ENCODE peak calls at places on chromosomes 12 and 14, in nine cellular contexts. One of them, this sample, is unnamed. For H3K9me3, the result is how much of the 10 kb centered on the place peaks cover.

GRCh38 chr12:2339022-2339431 is 286.2 kb downstream of the CACNA1C start:
- DNase-seq in H1: no peak
- DNase-seq in sigmoid colon: no peak
- DNase-seq in tibial nerve: no peak
- DNase-seq in suprapubic skin: no peak
- DNase-seq in transverse colon: peak
- DNase-seq in upper lobe of left lung: no peak
- DNase-seq in A549: peak
- DNase-seq in ovary: no peak
- DNase-seq in this sample: no peak

GRCh38 chr14:39102265-39102968 is 618 bp downstream of the SEC23A start:
- DNase-seq in A549: peak
- DNase-seq in sigmoid colon: no peak
- DNase-seq in suprapubic skin: no peak
- DNase-seq in upper lobe of left lung: no peak
- DNase-seq in tibial nerve: no peak
- DNase-seq in transverse colon: peak
- DNase-seq in ovary: no peak
- DNase-seq in H1: no peak
- DNase-seq in this sample: peak

GRCh38 chr12:109461846-109462766 is 15.0 kb downstream of the KCTD10 start:
- DNase-seq in ovary: peak
- DNase-seq in sigmoid colon: peak
- DNase-seq in A549: peak
- DNase-seq in H1: no peak
- DNase-seq in suprapubic skin: peak
- DNase-seq in upper lobe of left lung: no peak
- DNase-seq in transverse colon: peak
- DNase-seq in tibial nerve: peak
- DNase-seq in this sample: peak

GRCh38 chr12:30314506-30315100 is 381.1 kb downstream of the IPO8 start:
- DNase-seq in upper lobe of left lung: no peak
- DNase-seq in ovary: no peak
- DNase-seq in transverse colon: no peak
- DNase-seq in suprapubic skin: no peak
- DNase-seq in sigmoid colon: no peak
- DNase-seq in A549: no peak
- DNase-seq in H1: no peak
- DNase-seq in tibial nerve: no peak
- DNase-seq in this sample: no peak

GRCh38 chr14:54435500-54435981 is 5.6 kb downstream of the CNIH1 start:
- DNase-seq in A549: no peak
- DNase-seq in transverse colon: no peak
- DNase-seq in suprapubic skin: no peak
- DNase-seq in tibial nerve: no peak
- DNase-seq in sigmoid colon: no peak
- DNase-seq in H1: no peak
- DNase-seq in upper lobe of left lung: no peak
- DNase-seq in ovary: no peak
- DNase-seq in this sample: no peak

GRCh38 chr12:43655586-43655985 is 103.0 kb downstream of the PUS7L start:
- DNase-seq in sigmoid colon: no peak
- DNase-seq in H1: no peak
- DNase-seq in suprapubic skin: no peak
- DNase-seq in transverse colon: no peak
- DNase-seq in upper lobe of left lung: no peak
- DNase-seq in tibial nerve: no peak
- DNase-seq in ovary: no peak
- DNase-seq in A549: no peak
- DNase-seq in this sample: no peak

GRCh38 chr14:88363624-88364023 is 21.8 kb upstream of the SPATA7 start:
- DNase-seq in A549: no peak
- DNase-seq in H1: no peak
- DNase-seq in suprapubic skin: no peak
- DNase-seq in tibial nerve: no peak
- DNase-seq in ovary: no peak
- DNase-seq in sigmoid colon: no peak
- DNase-seq in transverse colon: no peak
- DNase-seq in upper lobe of left lung: no peak
- DNase-seq in this sample: no peak

GRCh38 chr14:64464695-64465094 is 604 bp upstream of the AKAP5 start:
- DNase-seq in H1: no peak
- DNase-seq in sigmoid colon: no peak
- DNase-seq in ovary: no peak
- DNase-seq in transverse colon: no peak
- DNase-seq in A549: no peak
- DNase-seq in tibial nerve: no peak
- DNase-seq in upper lobe of left lung: no peak
- DNase-seq in suprapubic skin: no peak
- DNase-seq in this sample: no peak

GRCh38 chr12:113368331-113368730 is 9.9 kb downstream of the PLBD2 start:
- DNase-seq in ovary: no peak
- DNase-seq in upper lobe of left lung: no peak
- DNase-seq in tibial nerve: no peak
- DNase-seq in A549: no peak
- DNase-seq in sigmoid colon: no peak
- DNase-seq in H1: no peak
- DNase-seq in suprapubic skin: no peak
- DNase-seq in transverse colon: no peak
- DNase-seq in this sample: no peak

GRCh38 chr12:38886064-38886463 is 19.3 kb downstream of the CPNE8 start:
- DNase-seq in upper lobe of left lung: no peak
- DNase-seq in ovary: no peak
- DNase-seq in sigmoid colon: no peak
- DNase-seq in tibial nerve: no peak
- DNase-seq in transverse colon: peak
- DNase-seq in A549: peak
- DNase-seq in suprapubic skin: no peak
- DNase-seq in H1: no peak
- DNase-seq in this sample: peak

GRCh38 chr12:31001581-31002360 is 71.9 kb upstream of the DDX11 start:
- DNase-seq in sigmoid colon: peak
- DNase-seq in H1: no peak
- DNase-seq in suprapubic skin: no peak
- DNase-seq in transverse colon: no peak
- DNase-seq in ovary: no peak
- DNase-seq in upper lobe of left lung: no peak
- DNase-seq in tibial nerve: no peak
- DNase-seq in A549: no peak
- DNase-seq in this sample: no peak

GRCh38 chr12:67794151-67794550 is 145.6 kb downstream of the DYRK2 start:
- DNase-seq in suprapubic skin: no peak
- DNase-seq in H1: no peak
- DNase-seq in ovary: no peak
- DNase-seq in tibial nerve: no peak
- DNase-seq in transverse colon: no peak
- DNase-seq in upper lobe of left lung: no peak
- DNase-seq in sigmoid colon: no peak
- DNase-seq in A549: no peak
- DNase-seq in this sample: no peak

GRCh38 chr12:57603758-57604453 is 718 bp upstream of the DTX3 start:
- DNase-seq in tibial nerve: no peak
- DNase-seq in H1: no peak
- DNase-seq in ovary: peak
- DNase-seq in suprapubic skin: no peak
- DNase-seq in transverse colon: peak
- DNase-seq in upper lobe of left lung: no peak
- DNase-seq in sigmoid colon: peak
- DNase-seq in A549: no peak
- DNase-seq in this sample: no peak

GRCh38 chr12:10739157-10740118 is 16.3 kb upstream of the YBX3 start:
- DNase-seq in tibial nerve: no peak
- DNase-seq in H1: no peak
- DNase-seq in sigmoid colon: no peak
- DNase-seq in suprapubic skin: no peak
- DNase-seq in ovary: no peak
- DNase-seq in transverse colon: no peak
- DNase-seq in upper lobe of left lung: no peak
- DNase-seq in A549: no peak
- DNase-seq in this sample: no peak

GRCh38 chr14:34064349-34064748 is 113.5 kb upstream of the EGLN3 start:
- DNase-seq in suprapubic skin: no peak
- DNase-seq in sigmoid colon: peak
- DNase-seq in ovary: peak
- DNase-seq in upper lobe of left lung: no peak
- DNase-seq in tibial nerve: peak
- DNase-seq in H1: no peak
- DNase-seq in transverse colon: peak
- DNase-seq in A549: no peak
- DNase-seq in this sample: peak

GRCh38 chr14:77040309-77040994 is 11.9 kb upstream of the IRF2BPL start:
- DNase-seq in transverse colon: peak
- DNase-seq in A549: peak
- DNase-seq in ovary: peak
- DNase-seq in H1: no peak
- DNase-seq in upper lobe of left lung: peak
- DNase-seq in suprapubic skin: peak
- DNase-seq in tibial nerve: peak
- DNase-seq in sigmoid colon: peak
- DNase-seq in this sample: peak
- TF ChIP-seq POLR2A in transverse colon: no peak
- TF ChIP-seq POLR2A in A549: no peak
- TF ChIP-seq POLR2A in ovary: no peak
- TF ChIP-seq POLR2A in H1: no peak
- TF ChIP-seq POLR2A in upper lobe of left lung: peak
- TF ChIP-seq POLR2A in suprapubic skin: no peak
- TF ChIP-seq POLR2A in tibial nerve: no peak
- TF ChIP-seq POLR2A in sigmoid colon: no peak
- TF ChIP-seq POLR2A in this sample: no peak

GRCh38 chr14:26383286-26383685 is 214.5 kb downstream of the NOVA1 start:
- DNase-seq in A549: no peak
- DNase-seq in transverse colon: no peak
- DNase-seq in ovary: no peak
- DNase-seq in sigmoid colon: no peak
- DNase-seq in suprapubic skin: no peak
- DNase-seq in tibial nerve: no peak
- DNase-seq in upper lobe of left lung: no peak
- DNase-seq in H1: no peak
- DNase-seq in this sample: no peak
- H3K9me3 ChIP-seq in A549: under half
- H3K9me3 ChIP-seq in transverse colon: under half
- H3K9me3 ChIP-seq in ovary: under half
- H3K9me3 ChIP-seq in sigmoid colon: under half
- H3K9me3 ChIP-seq in suprapubic skin: under half
- H3K9me3 ChIP-seq in tibial nerve: under half
- H3K9me3 ChIP-seq in upper lobe of left lung: under half
- H3K9me3 ChIP-seq in H1: under half
- H3K9me3 ChIP-seq in this sample: under half

GRCh38 chr14:22610931-22611330 is 12.8 kb downstream of the ABHD4 start:
- DNase-seq in sigmoid colon: no peak
- DNase-seq in transverse colon: no peak
- DNase-seq in A549: no peak
- DNase-seq in H1: no peak
- DNase-seq in upper lobe of left lung: no peak
- DNase-seq in suprapubic skin: no peak
- DNase-seq in ovary: no peak
- DNase-seq in tibial nerve: no peak
- DNase-seq in this sample: no peak

GRCh38 chr14:22613091-22613695 is 15.1 kb downstream of the ABHD4 start:
- DNase-seq in upper lobe of left lung: no peak
- DNase-seq in ovary: no peak
- DNase-seq in A549: no peak
- DNase-seq in tibial nerve: no peak
- DNase-seq in transverse colon: no peak
- DNase-seq in suprapubic skin: no peak
- DNase-seq in sigmoid colon: no peak
- DNase-seq in H1: no peak
- DNase-seq in this sample: no peak

GRCh38 chr14:22613736-22614239 is 15.7 kb downstream of the ABHD4 start:
- DNase-seq in ovary: no peak
- DNase-seq in tibial nerve: no peak
- DNase-seq in H1: no peak
- DNase-seq in suprapubic skin: no peak
- DNase-seq in transverse colon: no peak
- DNase-seq in upper lobe of left lung: no peak
- DNase-seq in sigmoid colon: no peak
- DNase-seq in A549: no peak
- DNase-seq in this sample: no peak

DNA sequence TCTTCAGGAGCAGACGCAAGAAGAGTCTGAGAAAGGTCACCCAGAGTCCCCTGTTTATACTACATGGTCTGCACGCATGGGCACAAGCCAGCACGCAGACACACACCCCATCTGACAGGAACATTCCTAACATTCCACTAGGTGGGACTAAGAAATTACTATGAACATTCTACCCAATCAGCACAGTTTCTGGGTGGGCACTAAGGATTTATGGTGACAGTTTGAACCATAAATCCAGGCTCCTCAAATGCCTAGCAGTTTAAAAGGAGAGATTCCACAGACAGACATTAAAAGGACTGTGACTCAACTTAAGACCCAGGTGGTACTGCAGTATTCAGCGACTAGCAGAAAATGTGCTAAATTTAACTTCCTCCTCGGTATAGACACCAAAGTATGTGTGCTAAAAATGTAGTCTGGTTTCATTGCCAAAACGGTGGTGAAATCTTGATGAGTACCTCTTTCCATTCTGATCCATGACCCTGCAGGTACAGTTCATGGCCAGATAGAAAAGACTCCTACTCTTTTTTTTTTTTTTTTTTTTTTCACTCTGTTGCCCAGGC is 16.2 kb downstream of the ABHD4 start:
- DNase-seq in tibial nerve: no peak
- DNase-seq in A549: peak
- DNase-seq in transverse colon: no peak
- DNase-seq in ovary: no peak
- DNase-seq in sigmoid colon: no peak
- DNase-seq in suprapubic skin: no peak
- DNase-seq in upper lobe of left lung: no peak
- DNase-seq in H1: no peak
- DNase-seq in this sample: no peak
- TF ChIP-seq EP300 in tibial nerve: peak
- TF ChIP-seq EP300 in A549: no peak
- TF ChIP-seq EP300 in transverse colon: no peak
- TF ChIP-seq EP300 in ovary: no peak
- TF ChIP-seq EP300 in sigmoid colon: no peak
- TF ChIP-seq EP300 in suprapubic skin: peak
- TF ChIP-seq EP300 in upper lobe of left lung: no peak
- TF ChIP-seq EP300 in H1: no peak
- TF ChIP-seq EP300 in this sample: no peak

DNA sequence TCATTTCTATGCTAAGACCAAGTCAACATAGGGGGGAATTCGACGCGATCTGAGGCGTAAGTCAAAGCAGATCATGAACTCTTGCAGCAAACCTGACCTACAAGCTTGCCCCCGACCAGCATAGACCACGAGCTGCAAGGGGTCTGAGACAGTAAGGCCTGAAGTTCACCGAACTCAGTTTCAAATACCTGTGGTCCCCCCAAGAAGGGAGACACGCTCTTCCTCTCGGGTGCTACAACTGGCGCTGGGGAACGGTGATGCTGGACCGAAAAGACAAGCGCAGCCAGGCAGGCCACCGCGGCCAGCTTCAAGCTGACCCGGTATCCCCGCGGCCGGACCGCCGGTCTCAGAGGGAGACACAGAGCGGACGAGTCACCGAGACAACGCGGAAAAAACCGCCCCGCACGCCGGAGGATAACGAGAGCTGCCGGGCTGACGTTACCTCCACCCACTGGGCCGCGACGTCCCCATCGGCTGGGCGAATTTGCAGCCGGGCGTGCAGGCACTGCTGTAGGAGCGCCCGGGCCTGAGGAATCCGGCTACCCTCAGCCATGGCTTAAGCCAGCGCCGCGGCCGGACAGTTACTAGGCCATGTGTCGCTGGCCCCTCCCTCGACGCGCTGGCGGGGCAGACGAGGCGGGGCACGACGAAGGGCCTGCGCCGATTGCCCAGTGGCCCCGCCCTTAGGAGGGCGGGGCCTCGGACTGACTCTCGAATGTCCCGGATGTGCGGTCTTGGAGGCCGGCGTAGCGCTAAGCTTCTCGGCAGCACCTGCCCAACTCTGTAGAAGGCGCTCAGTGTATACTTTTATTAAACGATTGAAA is at the start of gene DTD2:
- DNase-seq in transverse colon: peak
- DNase-seq in tibial nerve: peak
- DNase-seq in A549: peak
- DNase-seq in upper lobe of left lung: peak
- DNase-seq in ovary: peak
- DNase-seq in H1: peak
- DNase-seq in sigmoid colon: peak
- DNase-seq in suprapubic skin: peak
- DNase-seq in this sample: peak
- TF ChIP-seq POLR2A in transverse colon: peak
- TF ChIP-seq POLR2A in tibial nerve: peak
- TF ChIP-seq POLR2A in A549: peak
- TF ChIP-seq POLR2A in upper lobe of left lung: peak
- TF ChIP-seq POLR2A in ovary: peak
- TF ChIP-seq POLR2A in H1: peak
- TF ChIP-seq POLR2A in sigmoid colon: peak
- TF ChIP-seq POLR2A in suprapubic skin: peak
- TF ChIP-seq POLR2A in this sample: no peak

This sample was measured in stomach.